ENCODE peak calls at places on chromosomes 6 and 20, in seven cellular contexts. L, P, C, B, G, S and X are unnamed samples.
A peak's percentile ranks its signal among the peaks of the same experiment; 100 is the strongest.

GRCh38 chr6:162684961-162685360 is 42.6 kb downstream of the PRKN start:
- DNase-seq in P (no peak), B (no peak), S (no peak), G (no peak), L (no peak), C (no peak), X (no peak)

GRCh38 chr6:49934770-49935169 is 29.2 kb downstream of the DEFB114 start:
- DNase-seq in B (no peak), S (no peak), G (no peak), C (no peak), L (no peak), P (no peak), X (no peak)

GRCh38 chr6:169078399-169079145 is 175.1 kb downstream of the THBS2 start:
- DNase-seq in P (no peak), C (no peak), G (no peak), B (no peak), L (no peak), S (no peak), X (no peak)

GRCh38 chr6:163554663-163555062 is 140.1 kb downstream of the QKI start:
- DNase-seq in L (peak; percentile 44), C (peak; percentile 12), B (peak; percentile 49), P (peak; percentile 34), G (peak; percentile 42), S (peak; percentile 50), X (no peak)

GRCh38 chr6:170284126-170284773 is 6.6 kb downstream of the DLL1 start:
- DNase-seq in C (no peak), P (no peak), S (no peak), L (no peak), G (peak; percentile 24), B (no peak), X (no peak)

GRCh38 chr20:47396762-47397476 is 40.4 kb upstream of the ZMYND8 start:
- DNase-seq in P (no peak), S (no peak), B (no peak), G (no peak), C (no peak), L (no peak), X (no peak)

GRCh38 chr6:2895072-2895471 is 8.0 kb downstream of the SERPINB9 start:
- DNase-seq in L (no peak), P (no peak), S (no peak), B (no peak), C (no peak), G (no peak), X (no peak)

GRCh38 chr6:45171380-45171779 is 156.8 kb upstream of the RUNX2 start:
- DNase-seq in G (no peak), C (no peak), S (no peak), L (no peak), B (no peak), P (no peak), X (no peak)

GRCh38 chr6:41872102-41872602 is 23.0 kb downstream of the USP49 start:
- DNase-seq in L (no peak), C (no peak), S (no peak), P (no peak), B (no peak), G (no peak), X (no peak)

GRCh38 chr6:20606831-20607230 is 72.6 kb downstream of the CDKAL1 start:
- DNase-seq in P (no peak), B (no peak), G (no peak), L (no peak), C (no peak), S (no peak), X (no peak)

GRCh38 chr6:108897371-108897770 is 49.1 kb downstream of the ARMC2 start:
- DNase-seq in C (no peak), L (no peak), P (no peak), S (no peak), B (no peak), G (no peak), X (no peak)

GRCh38 chr6:163943647-163944395 is 529.3 kb downstream of the QKI start:
- DNase-seq in P (no peak), C (no peak), B (peak; percentile 80), S (peak; percentile 87), L (no peak), G (peak; percentile 79), X (peak; percentile 81)

GRCh38 chr20:2859330-2860121 is 13.8 kb upstream of the PTPRA start:
- DNase-seq in S (no peak), L (no peak), P (no peak), G (no peak), C (no peak), B (no peak), X (no peak)

GRCh38 chr6:158008894-158009891 is 27.5 kb downstream of the SYNJ2 start:
- DNase-seq in C (no peak), B (no peak), L (peak; percentile 45), G (peak; percentile 84), P (peak; percentile 57), S (peak; percentile 40), X (no peak)

GRCh38 chr20:44109951-44110361 is 77.0 kb downstream of the JPH2 start:
- DNase-seq in B (no peak), G (no peak), S (no peak), L (no peak), C (no peak), P (no peak), X (no peak)

GRCh38 chr6:69958978-69959377 is 92.6 kb downstream of the COL19A1 start:
- DNase-seq in S (no peak), C (no peak), G (no peak), B (no peak), P (no peak), L (no peak), X (no peak)

GRCh38 chr20:57633945-57634491 is 13.8 kb upstream of the ZBP1 start:
- DNase-seq in S (no peak), P (no peak), L (peak; percentile 64), C (no peak), B (no peak), G (no peak), X (no peak)

GRCh38 chr6:31474871-31475286 is 23.1 kb upstream of the MICB start:
- DNase-seq in C (no peak), L (no peak), S (no peak), P (no peak), G (no peak), B (peak; percentile 44), X (no peak)

GRCh38 chr20:31833130-31833930 is 12.1 kb downstream of the FOXS1 start:
- DNase-seq in S (peak; percentile 83), C (peak; percentile 90), G (no peak), P (peak; percentile 75), L (peak; percentile 21), B (peak; percentile 91), X (no peak)

GRCh38 chr6:219641-220198 is 72.6 kb upstream of the DUSP22 start:
- DNase-seq in G (peak; percentile 47), C (peak; percentile 6), B (no peak), S (no peak), P (peak; percentile 61), L (no peak), X (no peak)